ENCODE peak calls at places on chromosomes 3 and 15, in six cellular contexts. M is HepG2, R is GM12891, F is GM12878, L is K562, T is H1. D is an unnamed sample.

GRCh38 chr15:34436956-34437442 is 609 bp downstream of the GOLGA8A start:
- DNase-seq in M (peak), R (peak), L (peak), F (no peak), T (no peak), D (peak)

GRCh38 chr3:157865449-157865862 is 240.8 kb downstream of the SHOX2 start:
- DNase-seq in F (peak), M (peak), R (peak), T (peak), L (peak), D (peak)

GRCh38 chr15:55991841-55992768 is 1.3 kb downstream of the NEDD4 start:
- DNase-seq in M (no peak), R (no peak), T (no peak), F (no peak), L (no peak), D (no peak)

GRCh38 chr3:190026154-190026553 is 94.5 kb downstream of the P3H2 start:
- DNase-seq in R (no peak), T (no peak), M (no peak), L (no peak), F (no peak), D (no peak)

GRCh38 chr15:58981808-58982475 is 5.5 kb upstream of the RNF111 start:
- DNase-seq in M (no peak), F (no peak), R (no peak), T (no peak), L (no peak), D (no peak)

GRCh38 chr3:196440041-196440537 is 7.9 kb upstream of the UBXN7 start:
- DNase-seq in L (no peak), R (no peak), T (no peak), M (no peak), F (peak), D (no peak)

GRCh38 chr3:148797822-148798221 is 29.8 kb upstream of the CPB1 start:
- DNase-seq in T (no peak), M (no peak), F (no peak), R (no peak), L (no peak), D (no peak)

GRCh38 chr15:60370804-60371700 is 26.7 kb downstream of the ANXA2 start:
- DNase-seq in F (no peak), T (no peak), L (no peak), M (peak), R (no peak), D (no peak)

GRCh38 chr3:190862209-190863118 is at the start of gene GMNC:
- DNase-seq in F (no peak), L (no peak), R (peak), M (peak), T (peak), D (no peak)

GRCh38 chr15:57367556-57367955 is 8.7 kb upstream of the CGNL1 start:
- DNase-seq in T (no peak), L (no peak), F (no peak), R (no peak), M (no peak), D (no peak)

GRCh38 chr3:16476636-16477035 is 36.9 kb downstream of the RFTN1 start:
- DNase-seq in M (no peak), R (no peak), T (no peak), L (no peak), F (no peak), D (no peak)

GRCh38 chr3:164196477-164196876 is 881.8 kb downstream of the SI start:
- DNase-seq in T (no peak), R (no peak), M (no peak), F (no peak), L (no peak), D (no peak)

GRCh38 chr15:82021992-82022391 is 23.8 kb downstream of the MEX3B start:
- DNase-seq in R (no peak), L (peak), T (no peak), M (no peak), F (no peak), D (no peak)

GRCh38 chr15:80068578-80068977 is 9.1 kb downstream of the ZFAND6 start:
- DNase-seq in M (no peak), T (no peak), R (no peak), L (no peak), F (no peak), D (no peak)

GRCh38 chr15:53830707-53831386 is 71.4 kb upstream of the WDR72 start:
- DNase-seq in L (no peak), T (no peak), R (no peak), M (peak), F (no peak), D (no peak)

GRCh38 chr3:59237121-59237520 is 187.3 kb upstream of the CFAP20DC start:
- DNase-seq in T (no peak), L (no peak), M (no peak), R (no peak), F (no peak), D (no peak)

GRCh38 chr3:59240856-59241255 is 191.0 kb upstream of the CFAP20DC start:
- DNase-seq in L (no peak), T (no peak), R (no peak), F (no peak), M (no peak), D (no peak)

DNA sequence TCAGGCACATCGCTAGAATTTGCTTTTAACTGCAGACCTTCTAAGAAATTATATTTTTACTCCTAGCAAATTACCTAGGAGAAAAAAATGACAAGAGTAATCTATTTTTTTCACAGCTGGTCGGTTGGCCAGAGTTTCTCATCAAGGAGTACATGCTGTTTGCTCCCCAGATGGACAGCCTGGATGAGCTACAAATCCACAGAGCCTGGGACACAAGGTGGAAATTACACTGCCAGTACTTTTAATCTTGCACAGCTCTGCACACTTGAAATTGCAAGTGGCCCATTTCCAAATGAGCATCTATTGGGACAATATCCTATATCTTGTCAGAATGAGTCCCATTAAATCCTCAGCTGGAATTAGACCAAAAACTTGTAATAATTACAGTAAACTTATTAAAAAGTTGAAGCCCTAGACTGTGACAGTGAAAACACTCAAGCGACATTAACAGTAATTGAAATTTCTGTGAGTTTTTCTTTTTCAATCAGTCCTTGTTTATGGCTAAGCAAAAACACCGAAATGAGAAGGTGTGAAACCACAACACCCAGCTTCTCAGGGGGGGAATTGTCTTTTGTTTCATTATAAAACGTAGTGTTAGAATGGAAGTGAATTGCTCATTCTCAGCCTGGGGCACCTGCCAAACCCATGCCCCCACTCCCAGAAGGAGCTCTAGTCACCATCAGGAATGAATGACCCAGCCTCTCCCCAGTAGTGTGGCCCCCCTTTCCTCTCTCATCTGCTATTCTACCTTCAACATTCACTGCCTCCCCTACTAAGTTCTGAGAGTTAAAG is 185.6 kb upstream of the CFAP20DC start:
- DNase-seq in M (no peak), F (peak), T (no peak), R (no peak), L (no peak), D (no peak)
- TF ChIP-seq TAF1 in M (no peak), F (no peak), T (no peak), R (no peak), L (no peak), D (no peak)

GRCh38 chr15:23566070-23567050 is 886 bp downstream of the MKRN3 start:
- DNase-seq in R (no peak), L (peak), M (peak), T (no peak), F (no peak), D (no peak)
- TF ChIP-seq POLR2A in R (no peak), L (no peak), M (peak), T (no peak), F (no peak), D (no peak)

DNA sequence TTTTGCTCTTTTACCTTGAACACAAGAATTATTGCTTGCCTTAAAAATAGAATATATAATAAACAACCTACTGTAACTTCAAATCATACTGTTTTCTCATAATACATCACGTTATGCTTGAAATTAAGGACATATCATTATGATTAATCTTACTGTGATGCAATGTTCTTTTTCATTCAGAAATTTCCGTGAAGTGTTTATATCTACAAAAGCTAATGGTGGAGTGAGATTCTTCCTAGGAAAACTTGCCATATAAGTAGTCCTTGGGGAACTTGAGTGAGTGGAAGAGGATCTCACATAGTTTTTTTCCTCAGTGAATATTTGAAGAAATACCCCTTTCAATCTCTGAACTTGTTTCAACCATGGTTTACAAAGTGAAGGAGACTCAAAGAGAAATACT is 498.7 kb upstream of the CBLB start:
- DNase-seq in F (no peak), M (no peak), L (no peak), R (no peak), T (no peak), D (no peak)
- TF ChIP-seq POLR2AphosphoS5 in F (no peak), M (no peak), L (no peak), R (no peak), T (no peak), D (no peak)

DNA sequence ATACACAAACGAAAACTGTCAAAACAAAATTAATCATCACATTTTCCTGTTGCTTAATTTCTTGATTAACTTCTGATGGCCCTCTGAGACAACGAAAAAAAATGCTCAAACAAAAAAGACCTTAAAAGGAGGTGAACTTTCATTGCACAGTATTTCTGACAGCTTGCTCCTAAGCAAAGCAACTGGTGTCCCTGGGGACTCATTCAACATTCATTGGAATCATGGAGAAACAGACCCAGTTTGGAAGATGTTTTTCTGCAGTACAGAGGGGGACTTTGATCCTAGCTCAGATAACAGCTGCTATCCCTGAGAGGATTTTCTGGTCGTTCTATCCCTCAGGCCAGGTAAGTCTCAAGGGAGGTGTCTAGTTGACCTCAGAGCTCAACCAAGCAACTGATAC is 378.7 kb upstream of the ATP11B start:
- DNase-seq in T (no peak), L (no peak), R (no peak), M (no peak), F (no peak), D (no peak)
- TF ChIP-seq TAF1 in T (no peak), L (no peak), R (no peak), M (no peak), F (no peak), D (no peak)

DNA sequence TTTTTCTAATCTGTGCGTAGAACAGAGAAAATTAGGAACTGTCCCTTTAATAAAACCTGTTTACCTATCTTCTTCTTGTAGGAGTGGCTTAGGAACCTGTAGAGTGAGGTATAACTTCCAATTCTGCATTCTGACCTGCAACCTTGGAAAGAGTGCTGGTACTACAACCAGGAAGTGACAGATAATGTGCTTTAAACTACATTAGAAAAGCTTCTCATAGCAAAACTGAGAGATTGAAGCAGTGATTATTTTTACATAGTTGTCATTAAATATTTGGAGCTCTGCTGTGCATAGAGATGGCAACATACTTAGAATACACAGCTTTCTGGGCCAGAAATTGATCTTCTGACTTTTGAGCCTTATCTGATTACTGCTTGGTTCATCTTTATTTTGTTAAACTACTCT is 50.4 kb upstream of the ZDHHC23 start:
- DNase-seq in F (no peak), T (no peak), M (no peak), R (no peak), L (no peak), D (no peak)
- TF ChIP-seq POLR2A in F (no peak), T (no peak), M (no peak), R (no peak), L (no peak), D (no peak)

GRCh38 chr3:12571986-12572385 is 15.1 kb downstream of the MKRN2 start:
- DNase-seq in L (no peak), R (no peak), F (no peak), T (no peak), M (no peak), D (no peak)
- TF ChIP-seq POLR2AphosphoS5 in L (no peak), R (no peak), F (no peak), T (no peak), M (no peak), D (no peak)

GRCh38 chr15:77715860-77716259 is 83.1 kb upstream of the LINGO1 start:
- DNase-seq in F (no peak), R (no peak), T (no peak), M (no peak), L (no peak), D (no peak)

GRCh38 chr15:77714555-77714954 is 81.8 kb upstream of the LINGO1 start:
- DNase-seq in L (no peak), F (no peak), M (no peak), T (no peak), R (no peak), D (no peak)

GRCh38 chr15:77715051-77715450 is 82.3 kb upstream of the LINGO1 start:
- DNase-seq in M (no peak), T (no peak), R (no peak), F (no peak), L (no peak), D (no peak)

GRCh38 chr15:77717592-77717991 is 84.9 kb upstream of the LINGO1 start:
- DNase-seq in R (no peak), L (no peak), F (no peak), M (no peak), T (no peak), D (no peak)

GRCh38 chr15:77716632-77717343 is 84.1 kb upstream of the LINGO1 start:
- DNase-seq in F (no peak), L (no peak), M (no peak), T (no peak), R (no peak), D (no peak)
- TF ChIP-seq TAF1 in F (no peak), L (no peak), M (no peak), T (no peak), R (no peak), D (no peak)

DNA sequence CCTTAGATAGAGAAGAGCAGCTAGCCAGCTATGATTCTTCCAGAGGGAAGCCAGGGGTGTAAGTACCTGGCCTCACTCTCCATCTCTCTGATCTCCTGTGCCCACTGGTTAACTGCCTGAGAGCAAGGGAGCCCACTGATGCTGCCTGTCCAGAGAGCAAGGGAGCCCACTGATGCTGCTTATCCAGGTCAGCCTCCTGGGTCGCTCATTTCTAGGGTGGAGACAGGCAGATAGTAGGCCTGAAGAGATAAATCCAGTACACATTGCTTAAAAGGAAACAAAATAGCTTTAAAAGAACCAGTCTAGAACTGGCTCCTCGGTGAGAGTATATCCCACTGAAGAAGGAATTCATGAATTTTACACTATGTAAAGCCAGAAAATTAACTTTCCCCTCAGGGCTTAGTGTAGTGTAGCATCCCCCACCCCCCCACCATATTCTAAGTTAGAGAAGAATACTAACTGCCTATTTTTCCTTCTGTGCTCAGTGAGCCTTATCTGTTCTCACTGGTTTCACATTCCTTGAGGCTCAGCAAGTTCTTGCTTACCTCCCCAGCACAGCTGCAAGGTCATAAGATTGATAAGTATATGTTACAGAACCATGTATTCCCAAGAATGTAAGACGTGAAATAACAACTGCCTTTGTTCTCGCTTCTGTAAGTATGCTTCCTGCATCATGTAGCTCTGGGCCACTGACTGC is 30.5 kb upstream of the NOX5 start:
- DNase-seq in R (no peak), M (no peak), F (no peak), T (no peak), L (peak), D (no peak)
- TF ChIP-seq POLR2A in R (no peak), M (no peak), F (no peak), T (no peak), L (no peak), D (no peak)

DNA sequence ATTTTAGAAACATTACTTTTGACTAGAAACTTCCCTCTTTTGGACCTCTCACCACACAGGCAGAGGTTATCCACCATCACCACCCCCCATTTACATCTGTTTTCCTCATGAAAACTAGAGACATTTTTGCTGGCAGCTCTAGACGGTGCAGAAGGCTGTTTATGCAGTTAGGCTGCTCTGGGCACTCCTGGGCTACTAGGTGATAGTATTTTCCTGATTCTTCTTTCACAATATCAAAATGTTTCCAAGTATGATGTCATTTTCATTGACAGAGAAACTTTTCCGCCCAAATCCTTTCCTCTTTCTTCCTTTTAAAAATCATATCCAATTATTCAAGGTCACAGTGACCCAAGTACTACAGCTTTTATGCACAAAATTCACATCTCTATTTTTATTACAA is 67.1 kb downstream of the PLOD2 start:
- DNase-seq in F (no peak), L (no peak), R (no peak), T (no peak), M (no peak), D (no peak)
- TF ChIP-seq POLR2AphosphoS5 in F (no peak), L (no peak), R (no peak), T (no peak), M (no peak), D (no peak)

D was measured in GM12892.